ENCODE peak calls at places on chromosomes 5 and 9, in six cellular contexts. Z is breast epithelium; V is CD4-positive, alpha-beta T cell; L is D721Med; T is CD8-positive, alpha-beta T cell; R is uterus. F is an unnamed sample.

GRCh38 chr5:178304761-178305645 is 72.4 kb upstream of the PHYKPL start:
- DNase-seq in Z (no peak), V (no peak), L (no peak), T (no peak), R (no peak), F (no peak)

GRCh38 chr5:115309751-115310370 is 13.4 kb upstream of the CCDC112 start:
- DNase-seq in Z (no peak), V (no peak), L (no peak), T (no peak), R (no peak), F (no peak)

GRCh38 chr9:111034573-111035539 is 3.4 kb downstream of the LPAR1 start:
- DNase-seq in Z (no peak), V (no peak), L (no peak), T (no peak), R (no peak), F (no peak)

GRCh38 chr5:115467631-115468030 is 76.9 kb downstream of the FEM1C start:
- DNase-seq in Z (no peak), V (no peak), L (no peak), T (no peak), R (no peak), F (no peak)

GRCh38 chr5:76204191-76204590 is 121.0 kb downstream of the SV2C start:
- DNase-seq in Z (no peak), V (no peak), L (peak; percentile 17), T (no peak), R (no peak), F (no peak)

GRCh38 chr9:87681271-87682061 is 44.5 kb upstream of the CTSL start:
- DNase-seq in Z (no peak), V (no peak), L (no peak), T (no peak), R (no peak), F (no peak)

GRCh38 chr9:137190315-137190853 is 1.9 kb downstream of the SSNA1 start:
- DNase-seq in Z (no peak), V (no peak), L (no peak), T (no peak), R (no peak), F (no peak)

GRCh38 chr9:6631207-6631512 is 14.4 kb downstream of the GLDC start:
- DNase-seq in Z (no peak), V (no peak), L (no peak), T (no peak), R (no peak), F (no peak)

GRCh38 chr5:43661102-43661501 is 58.1 kb downstream of the NNT start:
- DNase-seq in Z (no peak), V (no peak), L (no peak), T (no peak), R (no peak), F (no peak)

GRCh38 chr9:20048437-20048836 is 259.6 kb upstream of the SLC24A2 start:
- DNase-seq in Z (no peak), V (no peak), L (no peak), T (no peak), R (no peak), F (no peak)

GRCh38 chr5:158563774-158564390 is 535.8 kb downstream of the EBF1 start:
- DNase-seq in Z (no peak), V (no peak), L (no peak), T (no peak), R (no peak), F (no peak)

GRCh38 chr5:167653645-167654106 is 637.8 kb upstream of the WWC1 start:
- DNase-seq in Z (no peak), V (no peak), L (no peak), T (no peak), R (no peak), F (no peak)

GRCh38 chr5:100838048-100838473 is 65.0 kb downstream of the ST8SIA4 start:
- DNase-seq in Z (no peak), V (no peak), L (no peak), T (no peak), R (no peak), F (no peak)

GRCh38 chr9:90871327-90871935 is 69.8 kb downstream of the SYK start:
- DNase-seq in Z (no peak), V (no peak), L (no peak), T (no peak), R (no peak), F (no peak)
- TF ChIP-seq CTCF in Z (no peak), V (peak; percentile 58), L (no peak), T (no peak), R (no peak), F (no peak)

GRCh38 chr5:22889714-22890113 is 36.6 kb upstream of the CDH12 start:
- DNase-seq in Z (no peak), V (no peak), L (no peak), T (no peak), R (no peak), F (no peak)
- TF ChIP-seq CTCF in Z (no peak), V (no peak), L (peak; percentile 56), T (no peak), R (no peak), F (no peak)

GRCh38 chr5:81212211-81212687 is 20.9 kb upstream of the CKMT2 start:
- DNase-seq in Z (no peak), V (no peak), L (no peak), T (no peak), R (no peak), F (no peak)
- TF ChIP-seq CTCF in Z (no peak), V (no peak), L (no peak), T (no peak), R (no peak), F (no peak)

DNA sequence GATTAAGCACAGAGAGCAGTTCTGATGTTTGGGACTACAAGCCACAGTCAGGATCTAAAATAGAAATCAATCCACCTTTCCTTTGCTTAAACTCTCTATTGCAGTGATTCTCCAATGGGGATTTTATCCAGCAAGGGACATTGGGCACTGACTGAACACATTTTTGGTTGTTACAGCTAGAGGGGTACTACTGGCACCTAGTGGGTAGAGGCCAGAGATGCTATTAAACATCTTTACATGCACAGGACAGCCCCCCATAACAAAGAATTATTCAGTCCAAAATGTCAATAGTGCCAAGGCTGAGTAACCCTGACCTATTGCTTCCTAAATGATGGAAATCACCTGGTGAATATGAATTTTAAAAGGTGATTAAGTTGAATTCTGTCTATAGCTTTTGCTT is 12.0 kb downstream of the ZNF622 start:
- DNase-seq in Z (no peak), V (no peak), L (no peak), T (no peak), R (no peak), F (no peak)
- TF ChIP-seq CTCF in Z (no peak), V (no peak), L (no peak), T (no peak), R (no peak), F (no peak)

GRCh38 chr9:136016882-136017812 is 56.0 kb upstream of the UBAC1 start:
- DNase-seq in Z (no peak), V (peak; percentile 4), L (no peak), T (no peak), R (peak; percentile 11), F (no peak)
- TF ChIP-seq CTCF in Z (no peak), V (no peak), L (no peak), T (no peak), R (no peak), F (no peak)

GRCh38 chr9:124858330-124859046 is 3.3 kb downstream of the RPL35 start:
- DNase-seq in Z (no peak), V (no peak), L (no peak), T (no peak), R (no peak), F (no peak)
- TF ChIP-seq CTCF in Z (no peak), V (no peak), L (no peak), T (no peak), R (no peak), F (no peak)

GRCh38 chr5:134290443-134290842 is 64.6 kb upstream of the PPP2CA start:
- DNase-seq in Z (no peak), V (no peak), L (no peak), T (no peak), R (no peak), F (no peak)

GRCh38 chr5:134288610-134289009 is 62.7 kb upstream of the PPP2CA start:
- DNase-seq in Z (no peak), V (no peak), L (no peak), T (no peak), R (no peak), F (no peak)

GRCh38 chr5:134289509-134290113 is 63.7 kb upstream of the PPP2CA start:
- DNase-seq in Z (no peak), V (peak; percentile 14), L (peak; percentile 23), T (peak; percentile 41), R (peak; percentile 35), F (no peak)
- TF ChIP-seq CTCF in Z (peak; percentile 88), V (peak; percentile 83), L (peak; percentile 85), T (peak; percentile 59), R (peak; percentile 62), F (peak; percentile 46)